ENCODE peak calls at places on chromosome 3, in nine cellular contexts. One of them, this sample, is unnamed. For H3K4me1, the result is how much of the 10 kb centered on the place peaks cover.

GRCh38 chr3:189195302-189195701 is 23.5 kb downstream of the TPRG1 start:
- DNase-seq in gastrocnemius medialis: no peak
- DNase-seq in HCT116: no peak
- DNase-seq in uterus: no peak
- DNase-seq in A549: no peak
- DNase-seq in ovary: no peak
- DNase-seq in stomach: no peak
- DNase-seq in Peyer's patch: no peak
- DNase-seq in body of pancreas: no peak
- DNase-seq in this sample: no peak

GRCh38 chr3:62003833-62004232 is 369.5 kb downstream of the FEZF2 start:
- DNase-seq in gastrocnemius medialis: no peak
- DNase-seq in HCT116: no peak
- DNase-seq in uterus: no peak
- DNase-seq in A549: no peak
- DNase-seq in ovary: no peak
- DNase-seq in stomach: no peak
- DNase-seq in Peyer's patch: no peak
- DNase-seq in body of pancreas: no peak
- DNase-seq in this sample: no peak

GRCh38 chr3:33202581-33203457 is 15.8 kb downstream of the SUSD5 start:
- DNase-seq in gastrocnemius medialis: no peak
- DNase-seq in HCT116: no peak
- DNase-seq in uterus: no peak
- DNase-seq in A549: no peak
- DNase-seq in ovary: no peak
- DNase-seq in stomach: peak
- DNase-seq in Peyer's patch: no peak
- DNase-seq in body of pancreas: no peak
- DNase-seq in this sample: no peak

GRCh38 chr3:66673305-66673704 is 172.5 kb upstream of the LRIG1 start:
- DNase-seq in gastrocnemius medialis: no peak
- DNase-seq in HCT116: no peak
- DNase-seq in uterus: no peak
- DNase-seq in A549: no peak
- DNase-seq in ovary: no peak
- DNase-seq in stomach: no peak
- DNase-seq in Peyer's patch: no peak
- DNase-seq in body of pancreas: no peak
- DNase-seq in this sample: no peak

GRCh38 chr3:24502690-24503089 is 8.0 kb upstream of the THRB start:
- DNase-seq in gastrocnemius medialis: no peak
- DNase-seq in HCT116: no peak
- DNase-seq in uterus: no peak
- DNase-seq in A549: no peak
- DNase-seq in ovary: no peak
- DNase-seq in stomach: no peak
- DNase-seq in Peyer's patch: no peak
- DNase-seq in body of pancreas: no peak
- DNase-seq in this sample: no peak

GRCh38 chr3:775178-775885 is 317.5 kb upstream of the CNTN6 start:
- DNase-seq in gastrocnemius medialis: no peak
- DNase-seq in HCT116: no peak
- DNase-seq in uterus: no peak
- DNase-seq in A549: no peak
- DNase-seq in ovary: no peak
- DNase-seq in stomach: no peak
- DNase-seq in Peyer's patch: no peak
- DNase-seq in body of pancreas: no peak
- DNase-seq in this sample: no peak

GRCh38 chr3:52039846-52040245 is 16.5 kb downstream of the DUSP7 start:
- DNase-seq in gastrocnemius medialis: peak
- DNase-seq in HCT116: no peak
- DNase-seq in uterus: peak
- DNase-seq in A549: no peak
- DNase-seq in ovary: no peak
- DNase-seq in stomach: peak
- DNase-seq in Peyer's patch: no peak
- DNase-seq in body of pancreas: peak
- DNase-seq in this sample: no peak

GRCh38 chr3:42652251-42652610 is 1.3 kb upstream of the ZBTB47 start:
- DNase-seq in gastrocnemius medialis: no peak
- DNase-seq in HCT116: no peak
- DNase-seq in uterus: no peak
- DNase-seq in A549: no peak
- DNase-seq in ovary: no peak
- DNase-seq in stomach: no peak
- DNase-seq in Peyer's patch: no peak
- DNase-seq in body of pancreas: no peak
- DNase-seq in this sample: no peak

GRCh38 chr3:119751423-119751822 is 30.5 kb upstream of the NR1I2 start:
- DNase-seq in gastrocnemius medialis: no peak
- DNase-seq in HCT116: no peak
- DNase-seq in uterus: no peak
- DNase-seq in A549: no peak
- DNase-seq in ovary: no peak
- DNase-seq in stomach: no peak
- DNase-seq in Peyer's patch: no peak
- DNase-seq in body of pancreas: no peak
- DNase-seq in this sample: no peak

GRCh38 chr3:111539351-111540331 is 2.4 kb upstream of the CD96 start:
- DNase-seq in gastrocnemius medialis: no peak
- DNase-seq in HCT116: peak
- DNase-seq in uterus: no peak
- DNase-seq in A549: peak
- DNase-seq in ovary: peak
- DNase-seq in stomach: peak
- DNase-seq in Peyer's patch: peak
- DNase-seq in body of pancreas: peak
- DNase-seq in this sample: no peak

GRCh38 chr3:108106031-108106430 is 15.2 kb upstream of the CD47 start:
- DNase-seq in gastrocnemius medialis: no peak
- DNase-seq in HCT116: no peak
- DNase-seq in uterus: no peak
- DNase-seq in A549: no peak
- DNase-seq in ovary: no peak
- DNase-seq in stomach: no peak
- DNase-seq in Peyer's patch: no peak
- DNase-seq in body of pancreas: no peak
- DNase-seq in this sample: no peak

GRCh38 chr3:30440147-30440604 is 166.2 kb upstream of the TGFBR2 start:
- DNase-seq in gastrocnemius medialis: no peak
- DNase-seq in HCT116: no peak
- DNase-seq in uterus: no peak
- DNase-seq in A549: peak
- DNase-seq in ovary: no peak
- DNase-seq in stomach: peak
- DNase-seq in Peyer's patch: no peak
- DNase-seq in body of pancreas: no peak
- DNase-seq in this sample: no peak

GRCh38 chr3:52350981-52351761 is 35.1 kb downstream of the DNAH1 start:
- DNase-seq in gastrocnemius medialis: no peak
- DNase-seq in HCT116: no peak
- DNase-seq in uterus: no peak
- DNase-seq in A549: no peak
- DNase-seq in ovary: no peak
- DNase-seq in stomach: no peak
- DNase-seq in Peyer's patch: no peak
- DNase-seq in body of pancreas: no peak
- DNase-seq in this sample: no peak

GRCh38 chr3:72797773-72798543 is 50.3 kb downstream of the SHQ1 start:
- DNase-seq in gastrocnemius medialis: no peak
- DNase-seq in HCT116: no peak
- DNase-seq in uterus: no peak
- DNase-seq in A549: no peak
- DNase-seq in ovary: no peak
- DNase-seq in stomach: peak
- DNase-seq in Peyer's patch: no peak
- DNase-seq in body of pancreas: peak
- DNase-seq in this sample: no peak

GRCh38 chr3:148884261-148884660 is 19.2 kb downstream of the CPA3 start:
- DNase-seq in gastrocnemius medialis: no peak
- DNase-seq in HCT116: no peak
- DNase-seq in uterus: no peak
- DNase-seq in A549: no peak
- DNase-seq in ovary: no peak
- DNase-seq in stomach: no peak
- DNase-seq in Peyer's patch: no peak
- DNase-seq in body of pancreas: no peak
- DNase-seq in this sample: no peak

GRCh38 chr3:182309120-182309519 is 484.2 kb upstream of the ATP11B start:
- DNase-seq in gastrocnemius medialis: no peak
- DNase-seq in HCT116: no peak
- DNase-seq in uterus: no peak
- DNase-seq in A549: no peak
- DNase-seq in ovary: no peak
- DNase-seq in stomach: no peak
- DNase-seq in Peyer's patch: no peak
- DNase-seq in body of pancreas: no peak
- DNase-seq in this sample: no peak

GRCh38 chr3:148948913-148949657 is 42.3 kb upstream of the GYG1 start:
- DNase-seq in gastrocnemius medialis: no peak
- DNase-seq in HCT116: no peak
- DNase-seq in uterus: peak
- DNase-seq in A549: no peak
- DNase-seq in ovary: no peak
- DNase-seq in stomach: no peak
- DNase-seq in Peyer's patch: no peak
- DNase-seq in body of pancreas: peak
- DNase-seq in this sample: no peak

GRCh38 chr3:191094057-191094456 is 105.0 kb upstream of the OSTN start:
- DNase-seq in gastrocnemius medialis: no peak
- DNase-seq in HCT116: no peak
- DNase-seq in uterus: no peak
- DNase-seq in A549: no peak
- DNase-seq in ovary: no peak
- DNase-seq in stomach: no peak
- DNase-seq in Peyer's patch: no peak
- DNase-seq in body of pancreas: no peak
- DNase-seq in this sample: no peak

GRCh38 chr3:39712413-39713048 is 96.9 kb upstream of the MYRIP start:
- DNase-seq in gastrocnemius medialis: no peak
- DNase-seq in HCT116: no peak
- DNase-seq in uterus: no peak
- DNase-seq in A549: no peak
- DNase-seq in ovary: no peak
- DNase-seq in stomach: no peak
- DNase-seq in Peyer's patch: no peak
- DNase-seq in body of pancreas: no peak
- DNase-seq in this sample: no peak

GRCh38 chr3:141603473-141604035 is 116.7 kb downstream of the RASA2 start:
- DNase-seq in gastrocnemius medialis: no peak
- DNase-seq in HCT116: no peak
- DNase-seq in uterus: no peak
- DNase-seq in A549: no peak
- DNase-seq in ovary: no peak
- DNase-seq in stomach: no peak
- DNase-seq in Peyer's patch: no peak
- DNase-seq in body of pancreas: no peak
- DNase-seq in this sample: no peak

GRCh38 chr3:44848634-44849033 is 13.1 kb upstream of the TMEM42 start:
- DNase-seq in gastrocnemius medialis: no peak
- DNase-seq in HCT116: no peak
- DNase-seq in uterus: no peak
- DNase-seq in A549: no peak
- DNase-seq in ovary: no peak
- DNase-seq in stomach: no peak
- DNase-seq in Peyer's patch: no peak
- DNase-seq in body of pancreas: no peak
- DNase-seq in this sample: no peak
- TF ChIP-seq POLR2A in gastrocnemius medialis: no peak
- TF ChIP-seq POLR2A in HCT116: no peak
- TF ChIP-seq POLR2A in uterus: no peak
- TF ChIP-seq POLR2A in A549: no peak
- TF ChIP-seq POLR2A in ovary: no peak
- TF ChIP-seq POLR2A in stomach: no peak
- TF ChIP-seq POLR2A in Peyer's patch: no peak
- TF ChIP-seq POLR2A in body of pancreas: no peak
- TF ChIP-seq POLR2A in this sample: no peak

GRCh38 chr3:50089603-50089945 is 855 bp downstream of the RBM5 start:
- DNase-seq in gastrocnemius medialis: no peak
- DNase-seq in HCT116: no peak
- DNase-seq in uterus: no peak
- DNase-seq in A549: peak
- DNase-seq in ovary: no peak
- DNase-seq in stomach: no peak
- DNase-seq in Peyer's patch: peak
- DNase-seq in body of pancreas: peak
- DNase-seq in this sample: no peak
- TF ChIP-seq CTCF in gastrocnemius medialis: no peak
- TF ChIP-seq CTCF in HCT116: no peak
- TF ChIP-seq CTCF in uterus: no peak
- TF ChIP-seq CTCF in A549: no peak
- TF ChIP-seq CTCF in ovary: no peak
- TF ChIP-seq CTCF in stomach: no peak
- TF ChIP-seq CTCF in Peyer's patch: no peak
- TF ChIP-seq CTCF in body of pancreas: no peak
- TF ChIP-seq CTCF in this sample: no peak

DNA sequence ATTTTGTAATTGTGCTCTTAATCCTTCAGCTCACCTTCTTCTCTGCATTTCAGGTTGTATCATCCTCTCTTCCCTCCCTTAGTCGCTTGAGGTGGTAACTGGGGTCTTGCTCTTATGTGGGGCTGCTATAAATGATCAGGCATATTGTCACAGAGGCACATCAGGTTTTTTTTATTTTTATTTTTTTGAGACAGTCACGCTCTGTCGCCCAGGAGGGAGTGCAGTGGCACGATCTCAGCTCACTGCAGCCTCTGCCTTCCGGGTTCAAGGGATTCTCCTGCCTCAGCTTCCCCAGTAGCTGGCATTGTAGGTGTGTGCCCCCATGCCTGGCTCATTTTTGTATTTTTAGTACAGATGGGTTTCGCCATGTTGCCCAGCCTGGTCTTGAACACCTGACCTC is 9.9 kb downstream of the CDV3 start:
- DNase-seq in gastrocnemius medialis: no peak
- DNase-seq in HCT116: no peak
- DNase-seq in uterus: no peak
- DNase-seq in A549: no peak
- DNase-seq in ovary: no peak
- DNase-seq in stomach: no peak
- DNase-seq in Peyer's patch: no peak
- DNase-seq in body of pancreas: no peak
- DNase-seq in this sample: no peak
- H3K4me1 ChIP-seq in gastrocnemius medialis: under half
- H3K4me1 ChIP-seq in HCT116: under half
- H3K4me1 ChIP-seq in uterus: under half
- H3K4me1 ChIP-seq in A549: under half
- H3K4me1 ChIP-seq in ovary: under half
- H3K4me1 ChIP-seq in stomach: under half
- H3K4me1 ChIP-seq in Peyer's patch: under half
- H3K4me1 ChIP-seq in body of pancreas: under half
- H3K4me1 ChIP-seq in this sample: under half

DNA sequence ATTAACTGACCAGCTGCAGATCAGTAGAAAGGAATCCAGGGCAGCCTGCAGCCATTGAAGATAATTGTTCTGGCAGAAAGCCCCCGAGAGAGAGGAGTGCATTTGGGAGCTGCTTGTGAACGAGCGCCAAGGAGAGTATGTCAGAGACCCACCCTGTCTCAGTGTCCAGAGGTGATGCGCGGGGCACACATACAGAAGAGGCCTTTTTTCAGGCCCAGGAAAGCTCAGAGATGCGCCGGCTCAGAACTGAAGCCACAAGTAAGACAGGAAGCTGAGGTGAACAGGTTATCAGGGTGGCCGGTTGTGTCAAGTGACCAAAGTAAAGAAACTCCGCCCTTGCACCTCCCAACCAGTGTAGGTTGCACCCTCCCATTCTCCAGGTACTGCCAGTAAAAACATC is 59.8 kb upstream of the HEG1 start:
- DNase-seq in gastrocnemius medialis: no peak
- DNase-seq in HCT116: no peak
- DNase-seq in uterus: no peak
- DNase-seq in A549: no peak
- DNase-seq in ovary: peak
- DNase-seq in stomach: no peak
- DNase-seq in Peyer's patch: no peak
- DNase-seq in body of pancreas: no peak
- DNase-seq in this sample: no peak
- TF ChIP-seq POLR2A in gastrocnemius medialis: no peak
- TF ChIP-seq POLR2A in HCT116: no peak
- TF ChIP-seq POLR2A in uterus: no peak
- TF ChIP-seq POLR2A in A549: no peak
- TF ChIP-seq POLR2A in ovary: no peak
- TF ChIP-seq POLR2A in stomach: no peak
- TF ChIP-seq POLR2A in Peyer's patch: no peak
- TF ChIP-seq POLR2A in body of pancreas: no peak
- TF ChIP-seq POLR2A in this sample: no peak

This sample was measured in esophagus squamous epithelium.